ENCODE peak calls at places on chromosomes 5 and 9, in eight cellular contexts. X is CD4-positive, alpha-beta T cell; E is AG10803; P is fibroblast of mammary gland; D is WTC11; U is cardiac muscle cell; V is vagina; O is Calu3. Z is an unnamed sample.

GRCh38 chr5:127320032-127320945 is 29.7 kb downstream of the MEGF10 start:
- DNase-seq in X (no peak), E (peak), P (peak), D (no peak), U (no peak), V (no peak), O (peak), Z (no peak)

GRCh38 chr9:133717113-133718031 is 20.8 kb downstream of the SARDH start:
- DNase-seq in X (no peak), E (no peak), P (no peak), D (no peak), U (no peak), V (no peak), O (no peak), Z (no peak)

GRCh38 chr9:129270205-129270604 is 92.1 kb upstream of the IER5L start:
- DNase-seq in X (peak), E (no peak), P (no peak), D (no peak), U (no peak), V (no peak), O (no peak), Z (no peak)

GRCh38 chr5:1037123-1037670 is 28.6 kb downstream of the NKD2 start:
- DNase-seq in X (no peak), E (no peak), P (no peak), D (no peak), U (no peak), V (no peak), O (no peak), Z (no peak)

GRCh38 chr5:145938699-145939531 is 2.5 kb downstream of the SH3RF2 start:
- DNase-seq in X (no peak), E (no peak), P (no peak), D (no peak), U (no peak), V (peak), O (no peak), Z (no peak)

GRCh38 chr5:125189451-125190051 is 443.1 kb upstream of the ZNF608 start:
- DNase-seq in X (no peak), E (no peak), P (peak), D (no peak), U (no peak), V (no peak), O (no peak), Z (no peak)

GRCh38 chr5:155633338-155633957 is 619.9 kb downstream of the KIF4B start:
- DNase-seq in X (no peak), E (no peak), P (no peak), D (no peak), U (no peak), V (no peak), O (no peak), Z (no peak)

GRCh38 chr5:15463231-15463630 is 36.7 kb upstream of the FBXL7 start:
- DNase-seq in X (no peak), E (peak), P (peak), D (no peak), U (peak), V (no peak), O (no peak), Z (no peak)

GRCh38 chr9:16236882-16237281 is 633.6 kb downstream of the BNC2 start:
- DNase-seq in X (no peak), E (peak), P (peak), D (no peak), U (no peak), V (peak), O (no peak), Z (no peak)

GRCh38 chr9:89802809-89803355 is 198.1 kb downstream of the GADD45G start:
- DNase-seq in X (no peak), E (no peak), P (peak), D (no peak), U (no peak), V (no peak), O (no peak), Z (no peak)

GRCh38 chr5:139884144-139884543 is 88.5 kb downstream of the PSD2 start:
- DNase-seq in X (no peak), E (no peak), P (no peak), D (no peak), U (no peak), V (no peak), O (no peak), Z (no peak)

GRCh38 chr5:154466671-154467070 is 11.4 kb downstream of the HAND1 start:
- DNase-seq in X (no peak), E (no peak), P (no peak), D (no peak), U (no peak), V (no peak), O (no peak), Z (no peak)

GRCh38 chr9:135811796-135812195 is 95.5 kb downstream of the CAMSAP1 start:
- DNase-seq in X (no peak), E (peak), P (no peak), D (no peak), U (no peak), V (no peak), O (no peak), Z (no peak)

GRCh38 chr5:6542421-6543345 is 90.2 kb downstream of the NSUN2 start:
- DNase-seq in X (no peak), E (no peak), P (no peak), D (no peak), U (no peak), V (peak), O (no peak), Z (peak)

GRCh38 chr9:129184743-129185142 is 6.7 kb upstream of the IER5L start:
- DNase-seq in X (no peak), E (no peak), P (no peak), D (no peak), U (no peak), V (no peak), O (no peak), Z (no peak)

GRCh38 chr5:174355995-174356394 is 310.5 kb downstream of the NSG2 start:
- DNase-seq in X (no peak), E (no peak), P (no peak), D (no peak), U (no peak), V (no peak), O (no peak), Z (no peak)

GRCh38 chr5:172334196-172334595 is 50.6 kb upstream of the UBTD2 start:
- DNase-seq in X (no peak), E (no peak), P (peak), D (peak), U (no peak), V (no peak), O (no peak), Z (no peak)

GRCh38 chr5:43049216-43049615 is 9.1 kb upstream of the ANXA2R start:
- DNase-seq in X (no peak), E (no peak), P (no peak), D (no peak), U (no peak), V (no peak), O (no peak), Z (no peak)

GRCh38 chr5:102801375-102801774 is 46.3 kb downstream of the PAM start:
- DNase-seq in X (peak), E (no peak), P (no peak), D (no peak), U (no peak), V (no peak), O (no peak), Z (no peak)

GRCh38 chr5:81238460-81238859 is 5.3 kb downstream of the CKMT2 start:
- DNase-seq in X (no peak), E (no peak), P (no peak), D (no peak), U (no peak), V (no peak), O (no peak), Z (no peak)

GRCh38 chr5:81241961-81242648 is 9.0 kb downstream of the CKMT2 start:
- DNase-seq in X (no peak), E (no peak), P (no peak), D (no peak), U (no peak), V (no peak), O (no peak), Z (no peak)

GRCh38 chr5:81242906-81243436 is 9.8 kb downstream of the CKMT2 start:
- DNase-seq in X (no peak), E (no peak), P (no peak), D (no peak), U (no peak), V (no peak), O (no peak), Z (no peak)

GRCh38 chr5:81241001-81241400 is 7.9 kb downstream of the CKMT2 start:
- DNase-seq in X (no peak), E (no peak), P (no peak), D (no peak), U (no peak), V (no peak), O (no peak), Z (no peak)

GRCh38 chr5:81239613-81240012 is 6.5 kb downstream of the CKMT2 start:
- DNase-seq in X (no peak), E (no peak), P (no peak), D (no peak), U (no peak), V (no peak), O (no peak), Z (no peak)
- TF ChIP-seq CTCF in X (no peak), E (no peak), P (no peak), D (no peak), U (no peak), V (no peak), O (no peak), Z (no peak)

GRCh38 chr9:124522121-124523098 is 15.2 kb upstream of the NR5A1 start:
- DNase-seq in X (no peak), E (no peak), P (no peak), D (peak), U (no peak), V (no peak), O (no peak), Z (no peak)
- TF ChIP-seq CTCF in X (no peak), E (no peak), P (no peak), D (no peak), U (no peak), V (no peak), O (no peak), Z (no peak)

GRCh38 chr9:124054671-124055212 is 43.2 kb downstream of the LHX2 start:
- DNase-seq in X (no peak), E (peak), P (peak), D (peak), U (no peak), V (no peak), O (peak), Z (no peak)
- TF ChIP-seq CTCF in X (no peak), E (peak), P (peak), D (no peak), U (peak), V (no peak), O (no peak), Z (no peak)

DNA sequence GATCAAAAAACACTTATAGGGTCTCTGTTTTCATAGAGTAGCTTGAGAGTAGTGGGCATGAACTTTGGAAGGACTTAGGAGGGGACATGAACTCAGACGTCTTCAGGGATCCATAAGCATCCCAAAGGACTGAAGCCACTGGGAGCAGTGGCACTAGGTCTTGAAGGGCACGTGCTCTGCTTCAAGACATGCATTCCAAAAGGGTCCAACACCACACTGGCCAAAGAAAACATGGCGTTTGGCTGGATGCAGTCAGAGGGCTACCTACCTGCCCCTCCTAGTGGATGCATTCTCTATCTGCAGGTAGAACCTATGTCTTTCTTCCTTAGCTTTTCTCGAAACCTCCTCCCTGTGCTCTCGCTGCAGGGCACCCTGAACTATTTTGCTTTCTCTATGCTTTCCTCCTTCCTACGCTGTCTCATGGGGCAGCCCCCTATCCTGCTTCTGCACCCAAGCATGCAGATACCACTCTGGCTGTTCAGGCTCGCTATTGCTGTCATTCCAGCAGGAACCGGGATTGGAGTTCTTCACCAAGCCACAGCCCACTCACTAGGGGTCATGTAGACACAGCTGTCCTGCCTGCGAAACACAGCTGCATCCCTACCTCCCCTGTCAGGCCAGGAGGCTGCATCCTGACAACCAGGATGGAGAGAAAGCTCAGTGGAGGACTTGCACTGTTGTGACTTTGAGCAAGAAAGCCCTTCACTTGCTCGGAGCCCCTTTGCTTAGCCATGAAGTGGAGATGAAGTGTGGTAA is 11.9 kb downstream of the FAM240B start:
- DNase-seq in X (no peak), E (no peak), P (no peak), D (no peak), U (no peak), V (no peak), O (no peak), Z (no peak)
- TF ChIP-seq CTCF in X (no peak), E (no peak), P (no peak), D (peak), U (peak), V (no peak), O (no peak), Z (peak)

GRCh38 chr5:136816327-136816726 is 451.0 kb upstream of the TRPC7 start:
- DNase-seq in X (no peak), E (no peak), P (no peak), D (no peak), U (no peak), V (no peak), O (no peak), Z (no peak)

GRCh38 chr5:136814621-136815378 is 449.5 kb upstream of the TRPC7 start:
- DNase-seq in X (no peak), E (peak), P (peak), D (no peak), U (no peak), V (no peak), O (no peak), Z (no peak)

DNA sequence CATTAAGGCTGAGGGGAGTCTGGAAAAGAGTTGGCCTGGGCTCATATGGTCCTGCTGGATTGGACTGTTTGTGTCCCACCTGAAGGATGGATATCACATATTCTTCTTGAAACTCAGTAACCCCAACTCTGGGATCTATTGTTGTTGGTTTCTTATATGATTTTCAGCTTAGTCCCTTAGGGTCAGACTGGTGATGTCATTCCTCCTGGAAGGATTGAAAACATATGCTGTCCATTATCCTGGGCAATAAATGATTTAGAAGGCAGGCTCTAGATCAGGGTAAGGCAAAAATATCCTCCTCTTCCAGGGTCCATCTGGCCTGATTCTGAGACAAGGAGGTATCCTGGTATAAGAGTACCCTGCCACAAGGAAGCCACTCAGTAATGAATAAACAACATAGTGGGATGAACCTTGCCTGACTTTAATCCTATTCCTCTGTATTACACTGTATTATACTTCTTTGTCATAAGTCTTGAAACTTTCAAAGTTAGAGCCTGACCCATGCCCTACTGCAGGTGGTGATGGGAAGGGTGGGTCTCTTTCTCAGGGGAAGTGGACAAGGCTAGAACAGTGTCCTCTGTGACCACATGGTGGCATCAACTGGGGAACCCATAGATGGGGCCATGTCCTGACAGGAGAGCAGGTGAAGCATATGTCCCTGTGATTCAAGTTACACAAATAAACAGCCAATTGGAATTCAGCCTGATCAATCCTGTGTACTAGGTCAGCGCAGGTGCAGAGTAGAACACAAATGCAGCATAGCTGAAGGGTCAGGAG is 454.4 kb upstream of the TRPC7 start:
- DNase-seq in X (no peak), E (no peak), P (peak), D (no peak), U (no peak), V (no peak), O (peak), Z (no peak)
- TF ChIP-seq CTCF in X (no peak), E (no peak), P (no peak), D (no peak), U (no peak), V (no peak), O (no peak), Z (no peak)

GRCh38 chr9:81849631-81850259 is 78.5 kb upstream of the SPATA31D4 start:
- DNase-seq in X (no peak), E (no peak), P (no peak), D (no peak), U (no peak), V (no peak), O (peak), Z (no peak)

GRCh38 chr9:81844131-81844567 is 84.1 kb upstream of the SPATA31D4 start:
- DNase-seq in X (no peak), E (no peak), P (no peak), D (no peak), U (no peak), V (no peak), O (no peak), Z (no peak)

GRCh38 chr9:81851340-81851739 is 76.9 kb upstream of the SPATA31D4 start:
- DNase-seq in X (no peak), E (no peak), P (no peak), D (no peak), U (peak), V (no peak), O (no peak), Z (no peak)

GRCh38 chr9:81847181-81847915 is 80.9 kb upstream of the SPATA31D4 start:
- DNase-seq in X (no peak), E (no peak), P (no peak), D (no peak), U (no peak), V (no peak), O (no peak), Z (peak)

GRCh38 chr9:81848472-81848871 is 79.8 kb upstream of the SPATA31D4 start:
- DNase-seq in X (no peak), E (peak), P (peak), D (no peak), U (no peak), V (no peak), O (no peak), Z (no peak)
- TF ChIP-seq CTCF in X (no peak), E (peak), P (peak), D (no peak), U (peak), V (no peak), O (peak), Z (no peak)

DNA sequence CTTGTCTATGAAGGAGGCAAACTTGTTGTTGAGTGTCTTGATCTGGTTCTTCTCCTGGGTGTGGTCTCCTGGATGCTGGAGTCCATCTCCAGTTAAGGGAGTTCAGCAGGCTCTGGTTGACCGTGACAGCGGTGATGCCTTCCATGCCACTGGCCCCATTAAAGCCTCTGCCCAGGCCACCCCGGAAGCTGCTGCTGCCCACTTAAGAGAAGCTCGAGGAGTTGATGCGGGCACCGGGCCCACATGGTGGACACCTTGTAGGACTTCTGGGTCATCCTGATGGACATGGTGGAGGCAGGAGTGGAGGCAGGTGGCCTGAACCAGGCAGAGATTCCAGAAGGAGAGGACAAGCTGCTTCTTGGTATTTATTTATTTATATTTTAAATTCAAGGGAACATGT is 44.7 kb upstream of the DEPDC1B start:
- DNase-seq in X (no peak), E (no peak), P (no peak), D (no peak), U (no peak), V (no peak), O (no peak), Z (no peak)
- TF ChIP-seq CTCF in X (no peak), E (no peak), P (no peak), D (no peak), U (no peak), V (no peak), O (no peak), Z (no peak)

GRCh38 chr9:105693435-105694275 is 686 bp upstream of the TMEM38B start:
- DNase-seq in X (no peak), E (no peak), P (no peak), D (no peak), U (no peak), V (no peak), O (no peak), Z (no peak)

GRCh38 chr9:105694848-105695581 is 674 bp downstream of the TMEM38B start:
- DNase-seq in X (peak), E (peak), P (peak), D (peak), U (peak), V (no peak), O (peak), Z (peak)

GRCh38 chr9:105686936-105687335 is 7.4 kb upstream of the TMEM38B start:
- DNase-seq in X (no peak), E (no peak), P (no peak), D (no peak), U (no peak), V (no peak), O (no peak), Z (no peak)

GRCh38 chr9:105694320-105694847 is at the start of gene TMEM38B:
- DNase-seq in X (peak), E (peak), P (peak), D (peak), U (peak), V (peak), O (peak), Z (peak)

DNA sequence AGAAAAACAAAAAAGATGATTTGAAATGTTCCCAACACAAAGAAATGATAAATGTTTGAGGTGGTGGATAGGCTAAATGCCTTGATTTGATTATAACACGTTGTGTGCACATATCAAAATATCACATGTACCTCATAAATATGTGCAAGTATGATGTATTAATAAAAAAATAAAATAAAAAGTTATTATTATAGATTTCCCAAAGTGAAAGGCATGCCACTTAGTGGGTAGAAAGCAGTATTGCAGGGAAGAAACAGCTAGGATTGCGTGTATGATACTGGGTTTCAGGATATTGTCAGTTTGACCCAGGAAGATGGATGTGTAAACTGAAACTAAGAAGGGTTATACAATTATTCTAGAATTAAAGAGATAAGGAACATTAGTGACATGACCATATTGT is 3.6 kb upstream of the TMEM38B start:
- DNase-seq in X (no peak), E (peak), P (no peak), D (no peak), U (no peak), V (no peak), O (no peak), Z (no peak)
- TF ChIP-seq CTCF in X (no peak), E (peak), P (peak), D (peak), U (peak), V (no peak), O (no peak), Z (peak)

GRCh38 chr5:37955748-37956147 is 115.9 kb upstream of the GDNF start:
- DNase-seq in X (no peak), E (no peak), P (no peak), D (no peak), U (no peak), V (no peak), O (no peak), Z (no peak)

GRCh38 chr5:37954561-37954960 is 114.7 kb upstream of the GDNF start:
- DNase-seq in X (no peak), E (no peak), P (no peak), D (no peak), U (no peak), V (no peak), O (no peak), Z (no peak)

GRCh38 chr5:37950436-37950835 is 110.6 kb upstream of the GDNF start:
- DNase-seq in X (no peak), E (peak), P (no peak), D (no peak), U (no peak), V (no peak), O (no peak), Z (no peak)

GRCh38 chr5:37951946-37952721 is 112.3 kb upstream of the GDNF start:
- DNase-seq in X (no peak), E (no peak), P (no peak), D (peak), U (no peak), V (no peak), O (no peak), Z (no peak)
- TF ChIP-seq CTCF in X (no peak), E (no peak), P (no peak), D (no peak), U (no peak), V (no peak), O (no peak), Z (no peak)